ENCODE peak calls at places on chromosomes 3 and 15, in eight cellular contexts. X, G, V, I, J, S, B and Y are unnamed samples.
A peak's percentile ranks its signal among the peaks of the same experiment; 100 is the strongest.

GRCh38 chr15:80152896-80153876 is at the start of gene FAH:
- DNase-seq in X (no peak), G (peak; percentile 47), V (no peak), I (no peak), J (peak; percentile 11), S (peak; percentile 50), B (peak; percentile 47), Y (no peak)

GRCh38 chr3:12659316-12660015 is 4.5 kb downstream of the RAF1 start:
- DNase-seq in X (no peak), G (peak; percentile 29), V (no peak), I (no peak), J (no peak), S (no peak), B (no peak), Y (no peak)

GRCh38 chr3:59862686-59863085 is 812.9 kb upstream of the CFAP20DC start:
- DNase-seq in X (peak; percentile 80), G (no peak), V (no peak), I (no peak), J (no peak), S (no peak), B (peak; percentile 24), Y (no peak)

GRCh38 chr15:67884514-67885225 is 44.8 kb upstream of the RNU6-1 start:
- DNase-seq in X (peak; percentile 90), G (peak; percentile 84), V (no peak), I (peak; percentile 54), J (peak; percentile 21), S (peak; percentile 34), B (peak; percentile 73), Y (peak; percentile 29)

GRCh38 chr15:101407439-101407838 is 82.1 kb downstream of the PCSK6 start:
- DNase-seq in X (no peak), G (no peak), V (no peak), I (no peak), J (no peak), S (no peak), B (no peak), Y (no peak)

GRCh38 chr15:70111203-70112017 is 13.7 kb upstream of the TLE3 start:
- DNase-seq in X (peak; percentile 93), G (peak; percentile 79), V (peak; percentile 5), I (no peak), J (no peak), S (no peak), B (peak; percentile 85), Y (peak; percentile 56)

GRCh38 chr15:45187894-45188830 is at the start of gene SHF:
- DNase-seq in X (peak; percentile 59), G (peak; percentile 77), V (peak; percentile 66), I (peak; percentile 82), J (peak; percentile 53), S (peak; percentile 65), B (no peak), Y (no peak)

GRCh38 chr3:128473180-128473519 is 6.5 kb upstream of the DNAJB8 start:
- DNase-seq in X (no peak), G (no peak), V (no peak), I (no peak), J (no peak), S (no peak), B (no peak), Y (no peak)

GRCh38 chr15:89401636-89402252 is 67.1 kb upstream of the POLG start:
- DNase-seq in X (peak; percentile 27), G (peak; percentile 33), V (no peak), I (no peak), J (no peak), S (no peak), B (peak; percentile 60), Y (peak; percentile 27)

GRCh38 chr3:61530355-61530754 is 31.0 kb upstream of the PTPRG start:
- DNase-seq in X (peak; percentile 62), G (no peak), V (peak; percentile 20), I (no peak), J (no peak), S (no peak), B (peak; percentile 56), Y (no peak)

GRCh38 chr3:12954180-12954579 is 112.8 kb upstream of the RPL32 start:
- DNase-seq in X (no peak), G (no peak), V (no peak), I (no peak), J (no peak), S (no peak), B (no peak), Y (no peak)

GRCh38 chr3:10350324-10350985 is 29.5 kb upstream of the SEC13 start:
- DNase-seq in X (no peak), G (no peak), V (no peak), I (no peak), J (no peak), S (no peak), B (peak; percentile 19), Y (no peak)

GRCh38 chr3:10581251-10581650 is 75.9 kb upstream of the ATP2B2 start:
- DNase-seq in X (peak; percentile 5), G (peak; percentile 37), V (no peak), I (no peak), J (no peak), S (no peak), B (peak; percentile 23), Y (no peak)

GRCh38 chr3:123285066-123285465 is 83.3 kb downstream of the SEC22A start:
- DNase-seq in X (no peak), G (no peak), V (no peak), I (no peak), J (no peak), S (no peak), B (no peak), Y (no peak)

GRCh38 chr3:46928297-46928696 is 48.2 kb downstream of the CCDC12 start:
- DNase-seq in X (no peak), G (no peak), V (no peak), I (no peak), J (no peak), S (no peak), B (no peak), Y (no peak)

GRCh38 chr3:53180305-53181023 is 19.5 kb downstream of the PRKCD start:
- DNase-seq in X (no peak), G (no peak), V (no peak), I (no peak), J (no peak), S (no peak), B (no peak), Y (no peak)

GRCh38 chr3:104740874-104741273 is 625.8 kb upstream of the ALCAM start:
- DNase-seq in X (no peak), G (no peak), V (no peak), I (no peak), J (no peak), S (no peak), B (no peak), Y (no peak)

GRCh38 chr3:131454501-131454900 is 48.3 kb downstream of the MRPL3 start:
- DNase-seq in X (peak; percentile 20), G (peak; percentile 11), V (no peak), I (no peak), J (no peak), S (no peak), B (peak; percentile 90), Y (no peak)

GRCh38 chr3:107981471-107982111 is 109.2 kb downstream of the CD47 start:
- DNase-seq in X (peak; percentile 61), G (no peak), V (no peak), I (no peak), J (no peak), S (no peak), B (peak; percentile 25), Y (no peak)

GRCh38 chr3:195727596-195728195 is 6.9 kb downstream of the MUC20 start:
- DNase-seq in X (no peak), G (no peak), V (no peak), I (no peak), J (no peak), S (no peak), B (no peak), Y (no peak)

GRCh38 chr3:109563149-109563548 is 225.8 kb upstream of the DPPA4 start:
- DNase-seq in X (no peak), G (no peak), V (no peak), I (peak; percentile 5), J (no peak), S (no peak), B (no peak), Y (no peak)

GRCh38 chr3:186093271-186093900 is 15.5 kb downstream of the ETV5 start:
- DNase-seq in X (no peak), G (no peak), V (no peak), I (no peak), J (no peak), S (no peak), B (no peak), Y (no peak)

GRCh38 chr15:90106522-90107117 is 4.4 kb upstream of the IDH2 start:
- DNase-seq in X (peak; percentile 45), G (peak; percentile 84), V (no peak), I (no peak), J (no peak), S (no peak), B (peak; percentile 39), Y (no peak)

GRCh38 chr15:31098953-31099740 is 2.4 kb downstream of the TRPM1 start:
- DNase-seq in X (no peak), G (no peak), V (no peak), I (no peak), J (no peak), S (no peak), B (no peak), Y (no peak)

GRCh38 chr3:150744041-150745026 is 18.6 kb downstream of the SIAH2 start:
- DNase-seq in X (no peak), G (no peak), V (no peak), I (no peak), J (no peak), S (no peak), B (no peak), Y (no peak)

GRCh38 chr15:99980791-99981190 is 247.6 kb upstream of the LYSMD4 start:
- DNase-seq in X (no peak), G (no peak), V (no peak), I (no peak), J (no peak), S (no peak), B (no peak), Y (no peak)

GRCh38 chr3:42651248-42652091 is 2.0 kb upstream of the ZBTB47 start:
- DNase-seq in X (peak; percentile 60), G (peak; percentile 85), V (no peak), I (no peak), J (no peak), S (no peak), B (peak; percentile 70), Y (no peak)

GRCh38 chr15:92034227-92034626 is 180.7 kb downstream of the SLCO3A1 start:
- DNase-seq in X (no peak), G (peak; percentile 42), V (no peak), I (no peak), J (no peak), S (no peak), B (peak; percentile 11), Y (no peak)

GRCh38 chr15:34160735-34161134 is 49.2 kb downstream of the KATNBL1 start:
- DNase-seq in X (no peak), G (no peak), V (no peak), I (no peak), J (no peak), S (no peak), B (no peak), Y (no peak)

GRCh38 chr3:42148982-42149432 is 57.9 kb downstream of the TRAK1 start:
- DNase-seq in X (peak; percentile 83), G (peak; percentile 44), V (peak; percentile 15), I (no peak), J (no peak), S (no peak), B (peak; percentile 92), Y (peak; percentile 72)

GRCh38 chr3:159787191-159787590 is 201.4 kb upstream of the IL12A start:
- DNase-seq in X (peak; percentile 86), G (peak; percentile 25), V (peak; percentile 20), I (no peak), J (no peak), S (no peak), B (peak; percentile 90), Y (peak; percentile 75)

GRCh38 chr15:64423970-64424369 is 36.3 kb downstream of the TRIP4 start:
- DNase-seq in X (no peak), G (no peak), V (no peak), I (no peak), J (no peak), S (no peak), B (no peak), Y (no peak)